ENCODE peak calls at places on chromosomes 12 and 14, in eight cellular contexts. P is cardiac fibroblast, L is left ventricle myocardium inferior, N is tibial artery, Z is upper lobe of left lung, F is dorsolateral prefrontal cortex, C is A549, J is astrocyte. Q is an unnamed sample.

GRCh38 chr12:130761537-130762318 is 45.6 kb upstream of the RIMBP2 start:
- DNase-seq in Z (no peak), L (peak), P (peak), C (peak), J (peak), F (peak), N (no peak), Q (peak)

GRCh38 chr12:122437656-122438121 is 15.2 kb upstream of the CLIP1 start:
- DNase-seq in F (peak), P (peak), J (peak), N (peak), L (peak), C (no peak), Z (no peak), Q (peak)

GRCh38 chr12:69252033-69252432 is 12.7 kb downstream of the CPSF6 start:
- DNase-seq in C (no peak), P (no peak), F (no peak), N (no peak), L (no peak), Z (no peak), J (no peak), Q (peak)

GRCh38 chr12:15752780-15753179 is 36.4 kb downstream of the EPS8 start:
- DNase-seq in P (peak), L (no peak), J (peak), Z (no peak), C (no peak), N (no peak), F (no peak), Q (peak)

GRCh38 chr12:132061197-132061596 is 82.9 kb downstream of the DDX51 start:
- DNase-seq in F (no peak), J (no peak), C (no peak), L (no peak), Z (no peak), N (no peak), P (no peak), Q (no peak)

GRCh38 chr12:76688001-76688400 is 75.9 kb upstream of the ZDHHC17 start:
- DNase-seq in C (no peak), L (no peak), N (no peak), Z (no peak), F (no peak), J (peak), P (peak), Q (peak)

GRCh38 chr12:116130431-116130830 is 147.1 kb downstream of the MED13L start:
- DNase-seq in Z (no peak), C (no peak), P (no peak), N (no peak), L (no peak), F (no peak), J (peak), Q (peak)

GRCh38 chr14:68386950-68387779 is 405.7 kb downstream of the ZFP36L1 start:
- DNase-seq in J (peak), L (no peak), N (no peak), Z (no peak), F (no peak), P (no peak), C (no peak), Q (peak)

GRCh38 chr12:121811434-121812319 is 7.9 kb downstream of the SETD1B start:
- DNase-seq in P (peak), J (no peak), N (no peak), L (peak), C (peak), Z (peak), F (no peak), Q (peak)

GRCh38 chr14:104680056-104680805 is 9.2 kb upstream of the INF2 start:
- DNase-seq in C (peak), L (peak), P (peak), J (peak), N (peak), Z (peak), F (peak), Q (peak)

GRCh38 chr12:112992541-112993398 is 14.5 kb downstream of the OAS2 start:
- DNase-seq in P (peak), L (peak), C (peak), J (peak), N (no peak), F (no peak), Z (no peak), Q (peak)

GRCh38 chr14:99001241-99001640 is 270.8 kb downstream of the BCL11B start:
- DNase-seq in N (no peak), P (no peak), F (no peak), Z (no peak), C (no peak), J (no peak), L (no peak), Q (no peak)

GRCh38 chr14:61154606-61155005 is 126.5 kb downstream of the TMEM30B start:
- DNase-seq in J (peak), C (no peak), F (no peak), Z (no peak), L (no peak), N (no peak), P (no peak), Q (no peak)

GRCh38 chr12:43113153-43113552 is 438.9 kb downstream of the ADAMTS20 start:
- DNase-seq in Z (no peak), F (no peak), N (no peak), J (peak), P (peak), L (no peak), C (no peak), Q (no peak)
- TF ChIP-seq CTCF in Z (no peak), F (no peak), N (no peak), J (peak), P (peak), L (no peak), C (no peak), Q (no peak)

DNA sequence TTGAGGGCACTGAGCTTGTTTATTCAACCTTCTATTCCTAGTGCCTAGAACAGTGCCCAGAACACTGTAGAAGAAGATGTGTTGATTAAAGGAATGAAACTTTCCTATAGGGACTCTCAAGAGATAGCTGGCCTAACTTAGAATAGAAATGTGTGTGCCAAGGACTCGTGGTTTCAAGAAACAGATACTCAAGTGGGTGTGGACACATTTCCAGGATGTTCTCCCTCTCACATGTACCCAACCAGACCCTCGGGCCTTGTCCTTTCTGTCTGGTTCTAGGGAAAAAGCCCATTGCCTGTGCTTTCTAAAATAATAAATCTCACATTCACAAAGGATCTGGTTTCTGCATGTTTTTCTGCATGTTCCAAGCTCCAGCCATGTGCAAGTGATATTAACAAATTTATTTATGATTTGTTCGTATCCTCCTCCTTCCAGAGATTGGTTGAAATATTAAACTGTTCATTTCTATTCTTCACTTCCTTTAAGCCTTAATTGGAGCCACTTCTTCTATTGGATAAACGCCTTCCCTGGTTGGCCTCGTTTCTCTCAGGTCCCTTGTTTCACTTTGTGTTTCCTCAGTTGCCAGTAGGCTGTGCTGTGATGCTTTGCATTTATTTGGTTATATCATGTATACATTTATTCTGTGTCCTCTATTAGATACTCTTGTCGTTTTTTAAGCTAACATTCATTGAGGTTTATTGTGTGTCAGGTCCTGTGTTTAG is 89.8 kb downstream of the CRADD start:
- DNase-seq in C (peak), J (peak), N (peak), Z (no peak), L (no peak), P (peak), F (no peak), Q (peak)
- H3K4me3 ChIP-seq in C (no peak), J (no peak), N (no peak), Z (no peak), L (no peak), P (no peak), F (no peak), Q (no peak)

DNA sequence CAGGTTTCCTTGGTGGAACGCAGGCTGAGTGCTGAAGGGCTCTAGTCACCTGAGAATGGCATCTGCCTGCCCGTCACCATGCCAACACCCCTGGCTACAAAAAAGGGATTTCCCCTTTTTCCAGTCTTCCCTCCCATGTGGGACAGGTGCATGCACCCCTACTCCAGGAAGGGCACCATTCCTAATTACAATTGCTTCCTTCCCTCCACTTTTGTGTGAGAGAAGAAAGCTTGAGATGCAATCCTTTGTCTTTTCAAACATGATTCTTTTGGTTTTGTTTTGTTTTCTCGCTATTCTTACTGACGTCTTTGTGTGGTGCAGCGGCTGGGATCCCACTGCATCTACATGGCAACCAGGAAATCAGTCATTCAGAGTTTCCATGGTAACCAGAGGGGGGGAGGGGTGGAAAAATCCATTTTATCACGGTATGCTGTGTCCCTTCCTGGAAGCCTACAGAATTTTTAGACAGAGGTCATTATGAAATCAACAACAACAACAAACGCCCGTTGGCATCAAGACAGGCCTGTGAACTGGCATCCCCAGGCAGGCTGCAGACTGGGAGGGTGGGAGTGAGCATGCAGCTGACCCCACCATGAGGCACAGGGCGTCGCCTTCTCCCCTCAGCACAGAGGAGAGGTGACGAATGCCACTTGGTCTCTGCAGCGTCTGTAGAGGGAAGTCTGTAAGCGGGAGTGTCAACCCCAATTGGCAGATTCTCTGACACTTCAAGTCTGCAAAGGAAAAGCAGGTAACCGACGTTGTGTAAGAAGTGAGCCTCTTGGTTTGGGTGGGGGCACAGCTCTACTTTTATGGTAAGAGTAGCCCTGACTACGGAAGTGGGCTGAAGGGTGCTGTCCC is 13.6 kb upstream of the GNG2 start:
- DNase-seq in J (peak), C (no peak), P (peak), Z (peak), F (peak), N (peak), L (peak), Q (no peak)
- TF ChIP-seq CTCF in J (no peak), C (no peak), P (no peak), Z (no peak), F (no peak), N (no peak), L (no peak), Q (no peak)

GRCh38 chr12:18998343-18999270 is 130.9 kb upstream of the PLEKHA5 start:
- DNase-seq in P (peak), Z (no peak), N (no peak), C (no peak), L (no peak), F (no peak), J (peak), Q (peak)
- H3K4me3 ChIP-seq in P (no peak), Z (no peak), N (no peak), C (no peak), L (no peak), F (no peak), J (no peak), Q (no peak)

DNA sequence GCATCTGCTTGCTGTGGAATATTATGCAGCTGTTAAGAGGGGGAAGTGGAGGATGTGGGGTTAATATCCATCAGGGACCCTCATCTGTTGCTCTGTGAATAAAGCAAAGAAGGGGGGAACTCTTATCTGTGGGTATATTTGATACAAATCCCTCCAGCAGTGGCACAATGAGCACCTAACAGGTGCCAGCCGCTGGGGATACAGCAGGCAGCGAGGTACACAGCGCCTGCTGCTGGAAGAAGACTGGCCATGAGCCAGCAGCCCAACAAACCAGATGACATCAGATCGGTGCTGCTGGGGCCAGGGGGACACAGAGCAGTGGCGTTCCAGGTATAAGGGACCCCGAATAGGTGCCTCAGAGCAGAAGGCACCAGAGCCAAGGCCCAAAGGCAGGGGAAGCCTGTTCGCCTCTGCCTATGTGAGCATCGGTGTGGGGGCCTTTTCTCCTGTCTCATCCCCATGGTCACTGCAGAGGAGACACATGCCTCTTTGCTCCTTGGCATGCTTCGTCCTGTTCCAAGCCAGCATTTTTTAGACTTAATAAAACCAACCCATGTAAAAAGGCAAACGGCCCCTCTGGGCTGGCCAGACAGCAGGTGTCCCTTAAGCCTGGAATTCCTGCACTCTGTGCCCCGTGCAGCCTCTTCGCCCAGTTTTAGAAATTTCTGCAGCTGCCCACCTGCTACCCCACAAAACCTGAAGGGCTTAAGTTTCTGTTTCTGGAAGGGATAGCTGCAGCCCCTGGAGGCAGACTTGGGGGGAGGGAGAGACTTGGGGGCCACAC is 1.6 kb upstream of the CKB start:
- DNase-seq in L (no peak), C (no peak), F (no peak), P (no peak), J (no peak), N (no peak), Z (no peak), Q (no peak)
- TF ChIP-seq CTCF in L (no peak), C (peak), F (no peak), P (no peak), J (no peak), N (no peak), Z (no peak), Q (no peak)

GRCh38 chr14:80522936-80523335 is 311.6 kb upstream of the DIO2 start:
- DNase-seq in J (no peak), P (peak), C (no peak), Z (no peak), L (no peak), F (no peak), N (no peak), Q (no peak)
- H3K4me3 ChIP-seq in J (no peak), P (no peak), C (no peak), Z (no peak), L (no peak), F (no peak), N (no peak), Q (no peak)

GRCh38 chr12:79301181-79301580 is 389.6 kb downstream of the PAWR start:
- DNase-seq in Z (no peak), L (no peak), F (no peak), P (no peak), C (no peak), N (no peak), J (no peak), Q (no peak)
- TF ChIP-seq CTCF in Z (no peak), L (no peak), F (no peak), P (no peak), C (no peak), N (no peak), J (no peak), Q (no peak)

GRCh38 chr12:47707905-47708543 is 2.2 kb upstream of the RPAP3 start:
- DNase-seq in J (no peak), P (no peak), F (no peak), N (no peak), C (no peak), L (no peak), Z (no peak), Q (no peak)
- H3K4me3 ChIP-seq in J (no peak), P (no peak), F (no peak), N (no peak), C (no peak), L (no peak), Z (no peak), Q (no peak)

DNA sequence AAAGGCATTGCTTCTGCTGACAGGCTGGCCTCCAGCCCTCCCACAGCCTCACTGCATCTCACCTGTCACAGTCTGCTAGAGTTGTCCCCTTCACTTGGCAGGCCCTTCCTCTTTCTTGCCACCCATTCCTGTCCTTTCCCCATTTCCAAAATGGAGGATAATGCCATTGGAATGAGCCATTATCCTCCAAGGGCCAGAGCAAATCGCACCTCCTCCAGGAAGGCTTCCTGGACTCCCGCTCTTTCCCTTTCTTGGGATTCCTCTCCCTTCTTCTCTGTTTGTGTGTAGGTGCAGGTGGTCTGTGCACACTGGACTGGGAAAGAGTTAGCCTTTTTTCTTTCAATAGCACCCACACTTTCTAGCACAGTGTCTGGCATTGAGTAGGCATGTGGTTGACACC is 3.8 kb downstream of the KRT82 start:
- DNase-seq in N (no peak), J (no peak), F (no peak), C (no peak), Z (no peak), P (no peak), L (no peak), Q (no peak)
- TF ChIP-seq CTCF in N (no peak), J (no peak), F (no peak), C (no peak), Z (no peak), P (no peak), L (no peak), Q (no peak)

GRCh38 chr12:44827832-44828438 is 48.2 kb downstream of the NELL2 start:
- DNase-seq in F (no peak), J (no peak), P (no peak), C (no peak), N (no peak), Z (no peak), L (no peak), Q (no peak)

GRCh38 chr12:44833561-44833960 is 42.6 kb downstream of the NELL2 start:
- DNase-seq in P (no peak), L (no peak), J (no peak), C (no peak), N (no peak), F (no peak), Z (no peak), Q (no peak)

DNA sequence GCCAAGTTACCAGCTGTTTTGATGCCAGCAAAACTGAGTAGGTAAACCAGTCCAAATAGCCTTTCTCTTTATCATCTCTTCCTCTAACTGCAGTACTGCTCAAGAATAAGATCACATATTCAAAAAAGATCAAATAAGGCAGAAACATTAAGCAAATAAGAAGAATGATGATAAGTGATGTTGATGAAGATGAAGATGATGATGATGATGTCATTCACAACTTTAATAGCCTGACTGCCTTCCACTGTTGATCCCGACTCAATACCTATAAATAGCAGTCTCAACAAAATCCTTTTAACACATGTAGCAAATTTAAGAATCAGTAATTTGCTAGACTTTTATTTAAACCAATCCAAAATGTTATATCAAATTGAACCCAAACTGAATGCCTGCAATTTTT is 47.1 kb downstream of the NELL2 start:
- DNase-seq in C (no peak), L (no peak), Z (no peak), J (no peak), F (no peak), P (no peak), N (no peak), Q (no peak)
- H3K4me3 ChIP-seq in C (no peak), L (no peak), Z (no peak), J (no peak), F (no peak), P (no peak), N (no peak), Q (no peak)